ENCODE peak calls at places on chromosomes 12 and 14, in five cellular contexts. Z is WERI-Rb-1; Q is heart left ventricle; N is pancreas; J is effector memory CD4-positive, alpha-beta T cell. E is an unnamed sample. For H3K27me3, the result is how much of the 10 kb centered on the place peaks cover.

GRCh38 chr12:26345471-26346003 is 150.2 kb downstream of the SSPN start:
- DNase-seq in Z (no peak), N (no peak), J (no peak), Q (no peak), E (no peak)

GRCh38 chr14:23071244-23071974 is 14.1 kb upstream of the CDH24 start:
- DNase-seq in J (peak), Q (peak), Z (peak), N (peak), E (peak)

GRCh38 chr12:47038270-47038748 is 41.1 kb upstream of the PCED1B start:
- DNase-seq in J (no peak), N (no peak), Q (no peak), Z (no peak), E (no peak)

GRCh38 chr12:54059668-54060067 is 6.0 kb downstream of the HOXC4 start:
- DNase-seq in N (no peak), Z (no peak), Q (no peak), J (no peak), E (no peak)

GRCh38 chr14:104749111-104749649 is 3.8 kb upstream of the SIVA1 start:
- DNase-seq in Z (peak), J (no peak), N (no peak), Q (no peak), E (peak)

GRCh38 chr12:96989916-96990315 is 82.9 kb downstream of the NEDD1 start:
- DNase-seq in Z (peak), N (peak), Q (no peak), J (no peak), E (peak)

GRCh38 chr12:75783093-75783877 is 248.3 kb downstream of the PHLDA1 start:
- DNase-seq in J (no peak), N (peak), Z (no peak), Q (peak), E (no peak)

GRCh38 chr12:21814814-21815213 is 40.3 kb upstream of the KCNJ8 start:
- DNase-seq in N (no peak), Q (no peak), Z (no peak), J (no peak), E (no peak)

GRCh38 chr12:5433840-5434646 is 2.1 kb downstream of the NTF3 start:
- DNase-seq in N (no peak), J (no peak), Z (no peak), Q (no peak), E (no peak)

GRCh38 chr12:62426095-62426488 is 40.5 kb upstream of the MON2 start:
- DNase-seq in J (no peak), Z (no peak), Q (no peak), N (no peak), E (no peak)

GRCh38 chr12:127398026-127398715 is 868.8 kb upstream of the TMEM132C start:
- DNase-seq in N (no peak), J (no peak), Z (peak), Q (no peak), E (no peak)

GRCh38 chr12:6158263-6158662 is 33.8 kb upstream of the VWF start:
- DNase-seq in J (no peak), N (no peak), Q (no peak), Z (no peak), E (no peak)

GRCh38 chr12:132318135-132318534 is 11.3 kb downstream of the GALNT9 start:
- DNase-seq in Z (no peak), N (no peak), J (no peak), Q (no peak), E (no peak)

GRCh38 chr14:54893151-54893760 is 9.4 kb downstream of the GCH1 start:
- DNase-seq in N (peak), Q (no peak), J (no peak), Z (peak), E (peak)

GRCh38 chr12:132015686-132016430 is 66.1 kb downstream of the EP400 start:
- DNase-seq in Z (no peak), J (no peak), Q (no peak), N (no peak), E (no peak)

GRCh38 chr12:54358945-54359761 is 5.1 kb downstream of the GPR84 start:
- DNase-seq in Z (peak), J (peak), Q (peak), N (peak), E (peak)

GRCh38 chr12:117033382-117034045 is 65.7 kb downstream of the TESC start:
- DNase-seq in J (no peak), N (peak), Q (no peak), Z (peak), E (no peak)

GRCh38 chr14:36751920-36752319 is 90.3 kb downstream of the PAX9 start:
- DNase-seq in J (no peak), Z (no peak), Q (no peak), N (no peak), E (no peak)

GRCh38 chr12:19181666-19182426 is 52.3 kb downstream of the PLEKHA5 start:
- DNase-seq in Q (no peak), N (no peak), J (no peak), Z (no peak), E (peak)

GRCh38 chr14:100030441-100031153 is 34.6 kb upstream of the EVL start:
- DNase-seq in J (no peak), Z (no peak), N (peak), Q (no peak), E (peak)

GRCh38 chr12:106147956-106148355 is 9.2 kb upstream of the NUAK1 start:
- DNase-seq in Q (peak), N (peak), Z (no peak), J (no peak), E (peak)

GRCh38 chr12:6528539-6529235 is 5.6 kb upstream of the GAPDH start:
- DNase-seq in J (no peak), Z (no peak), N (no peak), Q (no peak), E (no peak)

GRCh38 chr12:57090924-57091632 is 2.2 kb downstream of the NAB2 start:
- DNase-seq in N (no peak), Q (no peak), J (no peak), Z (no peak), E (peak)
- H3K4me3 ChIP-seq in N (no peak), Q (peak), J (no peak), Z (no peak), E (no peak)

GRCh38 chr12:78447373-78447772 is 417.2 kb upstream of the SYT1 start:
- DNase-seq in Q (no peak), Z (no peak), N (no peak), J (no peak), E (no peak)

GRCh38 chr12:78446555-78446954 is 418.0 kb upstream of the SYT1 start:
- DNase-seq in Q (no peak), N (no peak), Z (no peak), J (no peak), E (no peak)

GRCh38 chr12:78448692-78449091 is 415.9 kb upstream of the SYT1 start:
- DNase-seq in J (no peak), Z (no peak), N (no peak), Q (no peak), E (no peak)
- H3K27ac ChIP-seq in J (no peak), Z (no peak), N (no peak), Q (no peak), E (no peak)

GRCh38 chr12:109305547-109305946 is 3.5 kb downstream of the FOXN4 start:
- DNase-seq in J (no peak), N (no peak), Z (no peak), Q (no peak), E (no peak)
- H3K27me3 ChIP-seq in J (under half), N (under half), Z (under half), Q (half or more), E (under half)

DNA sequence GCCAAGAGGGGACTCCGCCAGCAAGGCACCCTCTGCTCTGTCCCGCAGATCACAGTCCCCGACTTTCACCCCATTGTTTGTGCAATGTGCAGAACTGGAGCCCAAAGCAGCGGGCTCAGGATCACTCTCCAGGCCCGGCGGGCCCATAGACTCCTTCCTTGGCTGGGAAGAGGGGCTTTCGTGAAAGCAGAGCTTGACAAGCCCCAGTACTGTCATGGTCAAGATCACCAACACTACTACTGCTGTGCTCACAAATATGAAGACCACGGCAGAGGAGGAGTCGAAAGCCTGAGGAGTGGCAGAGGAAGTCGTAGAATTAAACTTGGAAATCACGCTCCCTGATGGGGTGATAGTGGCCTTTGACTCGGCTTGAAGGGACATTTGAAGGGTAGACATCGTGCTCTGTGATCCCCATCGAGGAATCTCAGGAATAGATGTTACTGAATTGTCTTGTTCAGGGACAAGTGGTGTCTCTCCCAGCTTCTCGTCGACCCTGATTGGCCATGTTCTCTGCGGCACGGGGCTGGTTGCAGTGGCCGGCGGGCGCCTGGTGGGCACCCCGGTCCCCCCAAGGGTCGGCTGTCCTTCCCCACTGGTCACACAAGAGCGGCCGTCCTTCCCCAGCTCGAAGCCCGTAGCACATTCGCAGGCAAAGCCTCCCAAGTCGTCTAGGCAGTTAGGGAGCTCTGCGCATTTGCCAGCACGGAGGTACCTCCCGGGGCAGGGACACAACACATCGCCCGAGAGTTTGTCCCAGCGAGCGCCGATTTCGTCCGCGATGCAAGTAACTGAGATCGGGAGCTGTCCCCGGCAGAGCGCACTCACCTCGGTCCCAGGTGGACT is 1.1 kb downstream of the CLEC14A start:
- DNase-seq in Z (no peak), J (no peak), Q (peak), N (no peak), E (peak)
- H3K4me3 ChIP-seq in Z (no peak), J (no peak), Q (peak), N (no peak), E (peak)

DNA sequence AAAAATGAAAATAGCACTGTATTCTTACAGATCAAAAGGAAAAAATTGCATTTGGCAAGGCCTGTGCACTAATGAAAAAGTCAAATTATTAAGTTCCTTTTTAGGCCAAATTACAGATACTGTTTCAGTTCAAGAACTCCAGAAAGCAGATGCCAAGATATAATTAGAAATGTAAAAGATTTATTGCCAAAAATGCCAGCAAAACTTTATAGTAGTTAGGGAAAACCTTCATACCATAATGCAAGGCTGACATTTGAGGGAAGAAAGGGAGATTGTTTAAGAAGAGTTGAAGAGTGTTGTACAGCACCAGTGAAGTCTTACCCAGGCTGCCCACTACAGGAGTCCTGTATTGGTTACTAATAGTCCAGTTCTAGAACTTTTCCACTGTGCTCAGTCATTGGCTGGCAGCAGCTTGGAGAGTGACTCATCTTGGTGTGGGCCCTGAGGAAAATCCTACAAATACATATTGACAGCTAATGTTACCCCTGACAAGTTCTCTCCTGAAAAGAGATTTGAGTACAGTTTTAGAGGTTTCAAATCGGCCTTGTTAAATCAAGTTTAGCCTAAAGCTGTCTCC is 600.4 kb downstream of the C12orf50 start:
- DNase-seq in Z (no peak), J (no peak), Q (no peak), N (no peak), E (no peak)
- H3K27ac ChIP-seq in Z (no peak), J (no peak), Q (no peak), N (no peak), E (no peak)

E was measured in SJCRH30.